ENCODE peak calls at places on chromosomes 11 and 22, in six cellular contexts. N is upper lobe of right lung; P is cardiac muscle cell; Q is SK-N-SH; D is CD4-positive, CD25-positive, alpha-beta regulatory T cell; F is CD8-positive, alpha-beta memory T cell. B is an unnamed sample.

GRCh38 chr11:47551086-47551485 is 1.8 kb downstream of the CELF1 start:
- DNase-seq in F (no peak), D (peak), Q (peak), P (peak), N (no peak), B (no peak)

GRCh38 chr11:105137286-105137685 is 2.3 kb downstream of the CARD18 start:
- DNase-seq in Q (no peak), F (no peak), P (no peak), N (no peak), D (no peak), B (no peak)

GRCh38 chr11:69726019-69726418 is 22.2 kb upstream of the FGF19 start:
- DNase-seq in N (no peak), F (no peak), Q (no peak), P (no peak), D (no peak), B (no peak)

GRCh38 chr11:48064306-48064705 is 83.9 kb downstream of the PTPRJ start:
- DNase-seq in P (no peak), F (no peak), Q (no peak), N (no peak), D (no peak), B (no peak)

GRCh38 chr22:37431811-37432707 is 4.8 kb upstream of the ELFN2 start:
- DNase-seq in Q (no peak), P (no peak), N (no peak), F (no peak), D (peak), B (no peak)

GRCh38 chr11:130162733-130163132 is 3.2 kb downstream of the ST14 start:
- DNase-seq in Q (no peak), N (no peak), D (no peak), P (peak), F (no peak), B (no peak)

GRCh38 chr11:130163346-130164220 is 4.0 kb downstream of the ST14 start:
- DNase-seq in Q (no peak), D (no peak), P (no peak), N (no peak), F (no peak), B (no peak)

GRCh38 chr22:30694171-30694637 is 470 bp upstream of the OSBP2 start:
- DNase-seq in Q (peak), N (peak), D (peak), F (peak), P (peak), B (peak)

GRCh38 chr11:1171985-1172728 is 14.4 kb downstream of the MUC5AC start:
- DNase-seq in P (no peak), D (no peak), F (no peak), Q (no peak), N (no peak), B (no peak)

GRCh38 chr11:57444362-57445074 is 15.8 kb upstream of the RTN4RL2 start:
- DNase-seq in N (no peak), D (no peak), Q (no peak), F (no peak), P (no peak), B (no peak)

GRCh38 chr11:43947003-43947500 is 4.6 kb downstream of the C11orf96 start:
- DNase-seq in Q (no peak), P (peak), N (no peak), D (no peak), F (no peak), B (no peak)

GRCh38 chr11:86559311-86559945 is 113.0 kb downstream of the ME3 start:
- DNase-seq in F (no peak), N (no peak), D (no peak), P (peak), Q (no peak), B (no peak)

GRCh38 chr11:128694618-128695481 is 978 bp downstream of the FLI1 start:
- DNase-seq in F (peak), Q (peak), D (peak), N (peak), P (peak), B (no peak)

GRCh38 chr22:18028817-18029527 is 4.6 kb upstream of the MICAL3 start:
- DNase-seq in Q (no peak), N (no peak), D (no peak), P (no peak), F (no peak), B (no peak)

GRCh38 chr11:115927823-115928329 is 423.7 kb upstream of the CADM1 start:
- DNase-seq in F (no peak), N (no peak), P (no peak), Q (no peak), D (no peak), B (no peak)

GRCh38 chr22:35274154-35274871 is 17.0 kb downstream of the HMGXB4 start:
- DNase-seq in D (peak), N (no peak), P (no peak), F (no peak), Q (no peak), B (no peak)

GRCh38 chr11:69704508-69705245 is 855 bp upstream of the FGF19 start:
- DNase-seq in N (no peak), P (peak), F (no peak), Q (peak), D (no peak), B (no peak)

GRCh38 chr11:128696930-128697329 is 3.1 kb downstream of the FLI1 start:
- DNase-seq in F (no peak), N (no peak), Q (no peak), P (no peak), D (peak), B (no peak)

GRCh38 chr11:44833869-44834452 is 107.2 kb downstream of the TSPAN18 start:
- DNase-seq in D (no peak), Q (peak), F (no peak), N (no peak), P (no peak), B (no peak)

GRCh38 chr22:48137640-48138039 is 1375.2 kb downstream of the TBC1D22A start:
- DNase-seq in Q (no peak), P (no peak), N (no peak), F (no peak), D (no peak), B (no peak)

GRCh38 chr11:74371269-74372039 is 26.8 kb downstream of the PGM2L1 start:
- DNase-seq in Q (no peak), F (no peak), P (no peak), N (no peak), D (no peak), B (no peak)

GRCh38 chr22:39900306-39901227 is at the start of gene GRAP2:
- DNase-seq in F (peak), D (peak), N (no peak), P (no peak), Q (no peak), B (no peak)

GRCh38 chr22:36641902-36642640 is 61.5 kb downstream of the CACNG2 start:
- DNase-seq in Q (no peak), F (no peak), D (no peak), P (no peak), N (no peak), B (no peak)

GRCh38 chr11:47437746-47438418 is 11.1 kb downstream of the RAPSN start:
- DNase-seq in P (no peak), Q (no peak), F (no peak), D (no peak), N (no peak), B (no peak)

GRCh38 chr11:57324154-57324885 is 432 bp downstream of the TNKS1BP1 start:
- DNase-seq in N (peak), D (peak), P (peak), F (no peak), Q (peak), B (peak)

GRCh38 chr11:3641701-3642070 is at the start of gene ART5:
- DNase-seq in N (no peak), Q (no peak), D (no peak), F (no peak), P (no peak), B (no peak)

GRCh38 chr22:25729016-25729415 is 13.0 kb upstream of the MYO18B start:
- DNase-seq in F (no peak), P (no peak), Q (no peak), D (no peak), N (no peak), B (no peak)

GRCh38 chr22:25729595-25729994 is 12.4 kb upstream of the MYO18B start:
- DNase-seq in F (no peak), P (no peak), N (no peak), D (no peak), Q (no peak), B (no peak)

GRCh38 chr22:25726241-25726640 is 15.7 kb upstream of the MYO18B start:
- DNase-seq in D (no peak), F (no peak), P (no peak), N (no peak), Q (no peak), B (no peak)

GRCh38 chr22:25722223-25723015 is 19.6 kb upstream of the MYO18B start:
- DNase-seq in P (no peak), D (no peak), F (no peak), N (no peak), Q (no peak), B (no peak)

DNA sequence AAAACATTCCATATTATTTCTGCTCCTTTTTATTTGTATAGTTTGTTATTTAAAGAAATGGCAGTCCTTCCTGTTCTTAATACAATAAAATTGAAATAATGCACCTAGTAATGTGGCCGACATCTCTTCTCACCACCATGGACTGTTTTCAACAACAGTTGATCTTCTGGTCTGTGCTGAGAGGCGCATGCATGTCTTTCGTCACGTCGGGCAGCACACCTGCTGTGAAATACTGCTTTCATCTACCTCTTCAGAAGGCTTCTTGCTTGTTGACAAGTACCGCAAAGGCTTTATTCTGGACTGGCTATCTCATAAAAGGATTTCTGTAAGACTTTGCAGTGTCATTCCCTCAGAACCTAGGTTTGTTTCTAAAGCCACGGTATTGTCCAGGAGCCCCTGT is 13.9 kb upstream of the MYO18B start:
- DNase-seq in F (no peak), N (no peak), P (peak), Q (no peak), D (no peak), B (no peak)
- H3K27ac ChIP-seq in F (no peak), N (no peak), P (peak), Q (no peak), D (no peak), B (no peak)

DNA sequence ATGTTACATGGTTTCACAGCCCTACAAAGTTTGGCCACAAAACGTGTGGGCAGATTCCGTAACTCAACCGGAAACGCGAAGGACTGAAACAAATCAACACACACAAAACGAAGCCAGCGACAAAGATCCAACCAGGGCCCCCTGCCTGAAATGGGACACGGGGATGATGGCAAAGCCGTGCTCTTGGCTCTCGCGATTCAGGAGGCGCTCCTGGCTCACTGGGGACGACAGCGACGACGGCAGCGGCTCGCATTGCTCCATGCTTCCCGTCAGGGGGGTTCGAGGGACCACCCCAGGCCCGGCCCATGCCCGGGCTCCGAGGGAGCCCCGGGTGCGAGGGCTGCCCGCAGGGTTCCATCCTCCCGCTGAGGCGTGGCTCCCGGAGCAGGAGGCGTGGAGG is 4786.8 kb upstream of the OR11H1 start:
- DNase-seq in N (no peak), Q (peak), P (no peak), D (no peak), F (no peak), B (no peak)
- H3K27ac ChIP-seq in N (no peak), Q (no peak), P (no peak), D (no peak), F (no peak), B (no peak)

DNA sequence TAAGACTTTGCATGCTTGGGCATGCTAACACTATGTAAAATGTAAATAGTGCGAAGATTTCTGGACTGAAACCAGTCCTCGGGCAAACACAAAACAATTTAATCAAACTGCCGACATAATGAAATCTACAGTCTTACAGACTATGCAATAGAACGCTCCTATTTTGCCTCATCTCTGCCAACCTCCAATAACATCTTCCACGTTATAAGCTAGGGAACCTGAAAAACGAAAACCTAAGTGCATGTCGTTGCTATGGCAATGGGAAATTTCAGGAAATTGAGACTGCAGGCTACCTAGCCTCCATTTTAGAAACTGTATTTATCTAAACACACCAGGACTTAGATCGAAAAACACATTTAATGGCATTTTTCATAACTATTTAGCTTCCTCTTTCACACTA is 1.1 kb downstream of the CSTF3 start:
- DNase-seq in N (no peak), D (peak), Q (peak), P (no peak), F (no peak), B (no peak)
- H3K27ac ChIP-seq in N (no peak), D (no peak), Q (peak), P (peak), F (peak), B (peak)

DNA sequence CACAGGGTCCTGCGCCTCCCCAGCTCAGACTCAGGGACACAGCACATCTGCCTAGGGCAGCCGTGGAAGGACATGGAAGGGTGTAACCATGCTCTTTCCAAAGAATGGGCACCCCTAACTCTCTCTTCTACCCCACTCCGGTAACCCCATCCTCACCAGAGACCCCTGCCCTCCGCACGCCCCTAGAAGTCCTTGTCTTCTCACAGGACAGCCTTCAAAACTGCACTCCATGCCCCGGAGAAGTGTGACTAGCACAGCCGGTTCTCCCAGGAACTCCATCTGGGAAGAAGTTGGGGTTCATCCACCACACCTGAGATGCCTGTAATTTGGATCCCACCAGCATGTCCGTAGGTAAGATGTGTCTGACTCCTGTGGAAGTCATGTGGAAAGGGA is 25.0 kb downstream of the P2RY2 start:
- DNase-seq in N (peak), Q (no peak), D (no peak), F (no peak), P (no peak), B (no peak)
- H3K27ac ChIP-seq in N (no peak), Q (peak), D (no peak), F (no peak), P (no peak), B (no peak)

GRCh38 chr11:7973011-7973410 is 7.8 kb upstream of the NLRP10 start:
- DNase-seq in D (no peak), Q (no peak), N (no peak), F (no peak), P (no peak), B (no peak)

GRCh38 chr11:7971846-7972245 is 6.6 kb upstream of the NLRP10 start:
- DNase-seq in P (no peak), N (no peak), F (no peak), Q (no peak), D (no peak), B (no peak)

GRCh38 chr11:7969756-7970646 is 4.8 kb upstream of the NLRP10 start:
- DNase-seq in F (no peak), Q (no peak), P (no peak), D (no peak), N (no peak), B (no peak)

GRCh38 chr11:7977251-7977917 is 9.8 kb upstream of the EIF3F start:
- DNase-seq in Q (no peak), N (no peak), D (no peak), F (no peak), P (no peak), B (no peak)

GRCh38 chr11:7974668-7975067 is 9.4 kb upstream of the NLRP10 start:
- DNase-seq in N (no peak), F (no peak), P (no peak), D (no peak), Q (no peak), B (no peak)
- H3K27ac ChIP-seq in N (no peak), F (no peak), P (no peak), D (no peak), Q (no peak), B (no peak)

GRCh38 chr11:35143509-35144102 is 4.6 kb downstream of the CD44 start:
- DNase-seq in N (no peak), P (no peak), Q (no peak), F (no peak), D (no peak), B (no peak)
- H3K27ac ChIP-seq in N (peak), P (no peak), Q (no peak), F (peak), D (peak), B (peak)